ENCODE peak calls at places on chromosomes 6 and 20, in four cellular contexts. D, C, K and A are unnamed samples.

GRCh38 chr6:166237611-166238010 is 70.0 kb upstream of the TBXT start:
- DNase-seq in D (no peak), K (no peak), C (no peak), A (no peak)

GRCh38 chr20:4814696-4815252 is 93.1 kb downstream of the PRND start:
- DNase-seq in K (peak), C (peak), D (peak), A (no peak)

GRCh38 chr6:159098636-159099106 is 53.9 kb upstream of the TAGAP start:
- DNase-seq in C (peak), K (no peak), D (peak), A (no peak)

GRCh38 chr6:4518506-4518905 is 257.7 kb upstream of the CDYL start:
- DNase-seq in C (no peak), K (no peak), D (no peak), A (no peak)

GRCh38 chr6:170137176-170137891 is 153.5 kb downstream of the DLL1 start:
- DNase-seq in C (no peak), D (no peak), K (peak), A (no peak)

GRCh38 chr20:13819885-13820645 is 35.2 kb downstream of the NDUFAF5 start:
- DNase-seq in K (no peak), C (peak), D (peak), A (no peak)

GRCh38 chr6:42088101-42088591 is 37.8 kb downstream of the TAF8 start:
- DNase-seq in D (no peak), C (no peak), K (no peak), A (no peak)

GRCh38 chr6:169158750-169159149 is 94.9 kb downstream of the THBS2 start:
- DNase-seq in D (no peak), C (no peak), K (no peak), A (no peak)

GRCh38 chr20:20603339-20603990 is 109.0 kb downstream of the RALGAPA2 start:
- DNase-seq in C (no peak), K (no peak), D (no peak), A (no peak)

GRCh38 chr6:105317607-105318533 is 85.0 kb downstream of the PREP start:
- DNase-seq in C (no peak), D (no peak), K (no peak), A (peak)

GRCh38 chr6:4774715-4775590 is 1.3 kb upstream of the CDYL start:
- DNase-seq in C (peak), K (peak), D (no peak), A (peak)

GRCh38 chr6:152380351-152380767 is 256.8 kb downstream of the SYNE1 start:
- DNase-seq in C (no peak), K (no peak), D (no peak), A (no peak)

GRCh38 chr6:142802124-142802523 is 142.9 kb downstream of the HIVEP2 start:
- DNase-seq in D (no peak), C (peak), K (no peak), A (no peak)

GRCh38 chr6:25889877-25890853 is 16.1 kb upstream of the SLC17A3 start:
- DNase-seq in C (no peak), D (no peak), K (no peak), A (peak)

GRCh38 chr20:48722002-48722731 is 105.6 kb downstream of the PREX1 start:
- DNase-seq in C (no peak), K (no peak), D (no peak), A (no peak)

GRCh38 chr6:43771858-43772570 is 2.0 kb downstream of the VEGFA start:
- DNase-seq in D (peak), C (peak), K (no peak), A (peak)

GRCh38 chr6:35474129-35474977 is 6.2 kb downstream of the RPL10A start:
- DNase-seq in K (no peak), D (no peak), C (peak), A (no peak)

GRCh38 chr6:16420715-16421461 is 182.5 kb downstream of the GMPR start:
- DNase-seq in D (no peak), C (peak), K (no peak), A (no peak)

GRCh38 chr20:38190936-38191371 is 25.9 kb upstream of the TGM2 start:
- DNase-seq in D (no peak), K (no peak), C (no peak), A (no peak)

GRCh38 chr20:40809361-40809760 is 120.3 kb upstream of the MAFB start:
- DNase-seq in C (no peak), D (no peak), K (no peak), A (no peak)

GRCh38 chr6:29516108-29516507 is 28.4 kb upstream of the MAS1L start:
- DNase-seq in D (no peak), C (peak), K (no peak), A (no peak)

GRCh38 chr6:65999288-65999791 is 292.3 kb upstream of the EYS start:
- DNase-seq in D (no peak), K (no peak), C (no peak), A (no peak)

GRCh38 chr6:113829702-113830058 is 27.5 kb upstream of the MARCKS start:
- DNase-seq in D (no peak), C (no peak), K (no peak), A (no peak)